ENCODE peak calls at places on chromosomes 2 and 18, in five cellular contexts. One of them, this sample, is unnamed.

GRCh38 chr2:159139216-159139933 is 147.1 kb downstream of the WDSUB1 start:
- DNase-seq in H9: no peak
- DNase-seq in H1: no peak
- DNase-seq in neuronal stem cell: no peak
- DNase-seq in mesenchymal stem cell: peak; percentile 44
- DNase-seq in this sample: no peak

GRCh38 chr2:142857247-142858154 is 20.0 kb upstream of the KYNU start:
- DNase-seq in H9: no peak
- DNase-seq in H1: no peak
- DNase-seq in neuronal stem cell: no peak
- DNase-seq in mesenchymal stem cell: peak; percentile 62
- DNase-seq in this sample: no peak

GRCh38 chr2:71856709-71857525 is 290.7 kb downstream of the CYP26B1 start:
- DNase-seq in H9: peak; percentile 37
- DNase-seq in H1: no peak
- DNase-seq in neuronal stem cell: no peak
- DNase-seq in mesenchymal stem cell: no peak
- DNase-seq in this sample: no peak

GRCh38 chr18:31042391-31043181 is at the start of gene DSC3:
- DNase-seq in H9: peak; percentile 66
- DNase-seq in H1: peak; percentile 78
- DNase-seq in neuronal stem cell: peak; percentile 61
- DNase-seq in mesenchymal stem cell: peak; percentile 47
- DNase-seq in this sample: peak; percentile 18

GRCh38 chr2:12684471-12684936 is 32.2 kb upstream of the TRIB2 start:
- DNase-seq in H9: no peak
- DNase-seq in H1: no peak
- DNase-seq in neuronal stem cell: no peak
- DNase-seq in mesenchymal stem cell: peak; percentile 22
- DNase-seq in this sample: no peak

GRCh38 chr18:54737986-54738385 is 90.3 kb upstream of the RAB27B start:
- DNase-seq in H9: no peak
- DNase-seq in H1: no peak
- DNase-seq in neuronal stem cell: no peak
- DNase-seq in mesenchymal stem cell: peak; percentile 59
- DNase-seq in this sample: peak; percentile 55

GRCh38 chr2:11697103-11697871 is 27.3 kb upstream of the NTSR2 start:
- DNase-seq in H9: no peak
- DNase-seq in H1: no peak
- DNase-seq in neuronal stem cell: no peak
- DNase-seq in mesenchymal stem cell: peak; percentile 45
- DNase-seq in this sample: peak; percentile 14

GRCh38 chr2:185291035-185291647 is 447.5 kb upstream of the FSIP2 start:
- DNase-seq in H9: peak; percentile 85
- DNase-seq in H1: peak; percentile 74
- DNase-seq in neuronal stem cell: peak; percentile 14
- DNase-seq in mesenchymal stem cell: peak; percentile 76
- DNase-seq in this sample: peak; percentile 72

GRCh38 chr2:235616846-235617245 is 123.0 kb downstream of the AGAP1 start:
- DNase-seq in H9: no peak
- DNase-seq in H1: no peak
- DNase-seq in neuronal stem cell: no peak
- DNase-seq in mesenchymal stem cell: no peak
- DNase-seq in this sample: no peak

GRCh38 chr2:9656270-9656766 is 25.5 kb upstream of the YWHAQ start:
- DNase-seq in H9: no peak
- DNase-seq in H1: no peak
- DNase-seq in neuronal stem cell: no peak
- DNase-seq in mesenchymal stem cell: peak; percentile 99
- DNase-seq in this sample: peak; percentile 46

GRCh38 chr18:11689972-11690570 is 1.0 kb downstream of the GNAL start:
- DNase-seq in H9: peak; percentile 52
- DNase-seq in H1: no peak
- DNase-seq in neuronal stem cell: no peak
- DNase-seq in mesenchymal stem cell: peak; percentile 46
- DNase-seq in this sample: no peak

GRCh38 chr18:49476664-49477411 is 10.2 kb downstream of the C18orf32 start:
- DNase-seq in H9: no peak
- DNase-seq in H1: no peak
- DNase-seq in neuronal stem cell: no peak
- DNase-seq in mesenchymal stem cell: peak; percentile 87
- DNase-seq in this sample: peak; percentile 41

GRCh38 chr2:121090088-121090715 is 194.8 kb downstream of the TFCP2L1 start:
- DNase-seq in H9: no peak
- DNase-seq in H1: no peak
- DNase-seq in neuronal stem cell: no peak
- DNase-seq in mesenchymal stem cell: no peak
- DNase-seq in this sample: no peak

GRCh38 chr2:188884051-188884450 is 90.1 kb upstream of the COL3A1 start:
- DNase-seq in H9: no peak
- DNase-seq in H1: no peak
- DNase-seq in neuronal stem cell: no peak
- DNase-seq in mesenchymal stem cell: peak; percentile 93
- DNase-seq in this sample: no peak

GRCh38 chr2:118539290-118539689 is 308.2 kb downstream of the EN1 start:
- DNase-seq in H9: peak; percentile 57
- DNase-seq in H1: peak; percentile 56
- DNase-seq in neuronal stem cell: no peak
- DNase-seq in mesenchymal stem cell: no peak
- DNase-seq in this sample: no peak

GRCh38 chr2:65366595-65367125 is 65.7 kb downstream of the SPRED2 start:
- DNase-seq in H9: no peak
- DNase-seq in H1: no peak
- DNase-seq in neuronal stem cell: no peak
- DNase-seq in mesenchymal stem cell: peak; percentile 97
- DNase-seq in this sample: peak; percentile 80

GRCh38 chr2:160920791-160921303 is 239.4 kb upstream of the TANK start:
- DNase-seq in H9: no peak
- DNase-seq in H1: no peak
- DNase-seq in neuronal stem cell: no peak
- DNase-seq in mesenchymal stem cell: peak; percentile 74
- DNase-seq in this sample: peak; percentile 52

GRCh38 chr2:59684101-59684770 is 869.2 kb downstream of the BCL11A start:
- DNase-seq in H9: no peak
- DNase-seq in H1: no peak
- DNase-seq in neuronal stem cell: no peak
- DNase-seq in mesenchymal stem cell: no peak
- DNase-seq in this sample: no peak

GRCh38 chr2:181858600-181858999 is 32.9 kb upstream of the ITPRID2 start:
- DNase-seq in H9: no peak
- DNase-seq in H1: no peak
- DNase-seq in neuronal stem cell: no peak
- DNase-seq in mesenchymal stem cell: no peak
- DNase-seq in this sample: no peak

GRCh38 chr2:225196579-225196978 is 154.3 kb upstream of the DOCK10 start:
- DNase-seq in H9: no peak
- DNase-seq in H1: no peak
- DNase-seq in neuronal stem cell: no peak
- DNase-seq in mesenchymal stem cell: no peak
- DNase-seq in this sample: no peak

GRCh38 chr2:80475970-80476369 is 171.4 kb upstream of the LRRTM1 start:
- DNase-seq in H9: no peak
- DNase-seq in H1: no peak
- DNase-seq in neuronal stem cell: no peak
- DNase-seq in mesenchymal stem cell: no peak
- DNase-seq in this sample: no peak

GRCh38 chr2:36973320-36973719 is 7.0 kb upstream of the STRN start:
- DNase-seq in H9: no peak
- DNase-seq in H1: no peak
- DNase-seq in neuronal stem cell: no peak
- DNase-seq in mesenchymal stem cell: no peak
- DNase-seq in this sample: no peak

GRCh38 chr2:88252646-88253045 is 82.5 kb downstream of the THNSL2 start:
- DNase-seq in H9: no peak
- DNase-seq in H1: no peak
- DNase-seq in neuronal stem cell: no peak
- DNase-seq in mesenchymal stem cell: no peak
- DNase-seq in this sample: no peak

GRCh38 chr18:27656167-27656778 is 471.2 kb upstream of the CHST9 start:
- DNase-seq in H9: no peak
- DNase-seq in H1: no peak
- DNase-seq in neuronal stem cell: no peak
- DNase-seq in mesenchymal stem cell: peak; percentile 5
- DNase-seq in this sample: no peak

GRCh38 chr18:69265661-69266060 is 135.0 kb upstream of the DOK6 start:
- DNase-seq in H9: no peak
- DNase-seq in H1: no peak
- DNase-seq in neuronal stem cell: no peak
- DNase-seq in mesenchymal stem cell: no peak
- DNase-seq in this sample: no peak

GRCh38 chr2:168378960-168379669 is 77.0 kb upstream of the CERS6 start:
- DNase-seq in H9: no peak
- DNase-seq in H1: no peak
- DNase-seq in neuronal stem cell: no peak
- DNase-seq in mesenchymal stem cell: no peak
- DNase-seq in this sample: no peak

GRCh38 chr2:30421551-30422436 is 25.3 kb upstream of the LCLAT1 start:
- DNase-seq in H9: no peak
- DNase-seq in H1: no peak
- DNase-seq in neuronal stem cell: no peak
- DNase-seq in mesenchymal stem cell: peak; percentile 87
- DNase-seq in this sample: no peak

GRCh38 chr2:95300391-95300938 is 3.3 kb downstream of the KCNIP3 start:
- DNase-seq in H9: no peak
- DNase-seq in H1: no peak
- DNase-seq in neuronal stem cell: no peak
- DNase-seq in mesenchymal stem cell: no peak
- DNase-seq in this sample: no peak

GRCh38 chr2:218671077-218671653 is 637 bp downstream of the RNF25 start:
- DNase-seq in H9: no peak
- DNase-seq in H1: no peak
- DNase-seq in neuronal stem cell: no peak
- DNase-seq in mesenchymal stem cell: peak; percentile 71
- DNase-seq in this sample: peak; percentile 53

GRCh38 chr2:101766871-101767739 is 69.6 kb downstream of the MAP4K4 start:
- DNase-seq in H9: no peak
- DNase-seq in H1: no peak
- DNase-seq in neuronal stem cell: peak; percentile 81
- DNase-seq in mesenchymal stem cell: peak; percentile 90
- DNase-seq in this sample: peak; percentile 53

GRCh38 chr2:98716786-98717185 is 14.1 kb downstream of the MGAT4A start:
- DNase-seq in H9: no peak
- DNase-seq in H1: no peak
- DNase-seq in neuronal stem cell: no peak
- DNase-seq in mesenchymal stem cell: no peak
- DNase-seq in this sample: no peak

GRCh38 chr18:49768051-49768391 is 45.3 kb downstream of the ACAA2 start:
- DNase-seq in H9: peak; percentile 85
- DNase-seq in H1: peak; percentile 74
- DNase-seq in neuronal stem cell: peak; percentile 48
- DNase-seq in mesenchymal stem cell: peak; percentile 62
- DNase-seq in this sample: peak; percentile 78

GRCh38 chr18:49020129-49020528 is 69.4 kb upstream of the SMAD7 start:
- DNase-seq in H9: peak; percentile 22
- DNase-seq in H1: peak; percentile 44
- DNase-seq in neuronal stem cell: no peak
- DNase-seq in mesenchymal stem cell: no peak
- DNase-seq in this sample: no peak

GRCh38 chr2:72745679-72746368 is 80.0 kb downstream of the EXOC6B start:
- DNase-seq in H9: no peak
- DNase-seq in H1: no peak
- DNase-seq in neuronal stem cell: peak; percentile 51
- DNase-seq in mesenchymal stem cell: peak; percentile 71
- DNase-seq in this sample: peak; percentile 18

GRCh38 chr2:10579441-10580169 is 110.2 kb downstream of the NOL10 start:
- DNase-seq in H9: no peak
- DNase-seq in H1: no peak
- DNase-seq in neuronal stem cell: no peak
- DNase-seq in mesenchymal stem cell: no peak
- DNase-seq in this sample: no peak

GRCh38 chr2:188659656-188660406 is 314.3 kb upstream of the COL3A1 start:
- DNase-seq in H9: no peak
- DNase-seq in H1: no peak
- DNase-seq in neuronal stem cell: no peak
- DNase-seq in mesenchymal stem cell: peak; percentile 80
- DNase-seq in this sample: no peak

GRCh38 chr2:86443601-86444000 is 2.4 kb downstream of the KDM3A start:
- DNase-seq in H9: no peak
- DNase-seq in H1: no peak
- DNase-seq in neuronal stem cell: no peak
- DNase-seq in mesenchymal stem cell: no peak
- DNase-seq in this sample: no peak

GRCh38 chr2:86442642-86443005 is 1.5 kb downstream of the KDM3A start:
- DNase-seq in H9: peak; percentile 73
- DNase-seq in H1: no peak
- DNase-seq in neuronal stem cell: peak; percentile 30
- DNase-seq in mesenchymal stem cell: peak; percentile 96
- DNase-seq in this sample: peak; percentile 84

GRCh38 chr2:86441392-86441788 is 219 bp downstream of the KDM3A start:
- DNase-seq in H9: no peak
- DNase-seq in H1: no peak
- DNase-seq in neuronal stem cell: no peak
- DNase-seq in mesenchymal stem cell: no peak
- DNase-seq in this sample: no peak

GRCh38 chr2:86440631-86441391 is at the start of gene KDM3A:
- DNase-seq in H9: peak; percentile 100
- DNase-seq in H1: peak; percentile 99
- DNase-seq in neuronal stem cell: peak; percentile 99
- DNase-seq in mesenchymal stem cell: peak; percentile 100
- DNase-seq in this sample: peak; percentile 100

GRCh38 chr2:86441789-86442641 is 844 bp downstream of the KDM3A start:
- DNase-seq in H9: peak; percentile 46
- DNase-seq in H1: peak; percentile 51
- DNase-seq in neuronal stem cell: peak; percentile 42
- DNase-seq in mesenchymal stem cell: peak; percentile 78
- DNase-seq in this sample: peak; percentile 75
- H3K14ac ChIP-seq in H9: no peak overlapping the region
- H3K14ac ChIP-seq in H1: no peak overlapping the region
- H3K14ac ChIP-seq in neuronal stem cell: peak overlapping the region; percentile 79
- H3K14ac ChIP-seq in mesenchymal stem cell: no peak overlapping the region
- H3K14ac ChIP-seq in this sample: peak overlapping the region; percentile 64

GRCh38 chr2:172877826-172878225 is 142.2 kb downstream of the RAPGEF4 start:
- DNase-seq in H9: no peak
- DNase-seq in H1: no peak
- DNase-seq in neuronal stem cell: no peak
- DNase-seq in mesenchymal stem cell: no peak
- DNase-seq in this sample: no peak
- H2BK12ac ChIP-seq in H9: no peak overlapping the region
- H2BK12ac ChIP-seq in H1: no peak overlapping the region
- H2BK12ac ChIP-seq in neuronal stem cell: no peak overlapping the region
- H2BK12ac ChIP-seq in mesenchymal stem cell: no peak overlapping the region
- H2BK12ac ChIP-seq in this sample: no peak overlapping the region

GRCh38 chr18:46097378-46097852 is 681 bp downstream of the ATP5F1A start:
- DNase-seq in H9: no peak
- DNase-seq in H1: no peak
- DNase-seq in neuronal stem cell: no peak
- DNase-seq in mesenchymal stem cell: no peak
- DNase-seq in this sample: no peak
- H3K14ac ChIP-seq in H9: no peak overlapping the region
- H3K14ac ChIP-seq in H1: no peak overlapping the region
- H3K14ac ChIP-seq in neuronal stem cell: no peak overlapping the region
- H3K14ac ChIP-seq in mesenchymal stem cell: no peak overlapping the region
- H3K14ac ChIP-seq in this sample: peak overlapping the region; percentile 65

DNA sequence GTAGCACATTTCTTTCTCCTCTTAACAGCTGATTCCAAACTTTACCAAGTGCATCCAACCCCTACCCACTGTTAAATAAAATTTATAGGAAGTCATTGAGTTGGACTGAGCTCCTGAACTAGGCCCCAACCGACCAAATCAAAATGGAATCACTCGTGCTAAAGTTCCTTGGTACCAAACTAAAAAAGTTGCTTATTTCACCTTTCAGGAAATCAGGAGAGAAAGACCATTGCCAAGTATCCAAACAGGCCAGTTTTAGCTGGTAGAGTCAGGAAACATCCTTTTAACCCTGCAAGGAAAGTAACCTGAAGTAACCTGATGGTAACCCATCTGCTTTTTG is 10.5 kb upstream of the GALNT5 start:
- DNase-seq in H9: no peak
- DNase-seq in H1: no peak
- DNase-seq in neuronal stem cell: no peak
- DNase-seq in mesenchymal stem cell: no peak
- DNase-seq in this sample: no peak
- H2BK12ac ChIP-seq in H9: no peak overlapping the region
- H2BK12ac ChIP-seq in H1: peak overlapping the region; percentile 80
- H2BK12ac ChIP-seq in neuronal stem cell: no peak overlapping the region
- H2BK12ac ChIP-seq in mesenchymal stem cell: no peak overlapping the region
- H2BK12ac ChIP-seq in this sample: no peak overlapping the region

This sample was measured in trophoblast cell.